ENCODE peak calls at places on chromosomes 12 and 14, in five cellular contexts. V, I, G, A and X are unnamed samples.

GRCh38 chr12:110998165-110998564 is 77.8 kb upstream of the MYL2 start:
- DNase-seq in I (no peak), V (no peak), G (no peak), A (no peak), X (no peak)

GRCh38 chr12:54658306-54659264 is 10.4 kb upstream of the DCD start:
- DNase-seq in I (peak), G (no peak), V (no peak), A (peak), X (no peak)

GRCh38 chr12:15830538-15830937 is 41.4 kb upstream of the EPS8 start:
- DNase-seq in I (no peak), A (peak), V (no peak), G (no peak), X (no peak)

GRCh38 chr12:11650697-11651281 is 1.3 kb downstream of the ETV6 start:
- DNase-seq in I (no peak), G (no peak), A (peak), V (no peak), X (no peak)

GRCh38 chr14:20730921-20731320 is 14.8 kb upstream of the EDDM3A start:
- DNase-seq in V (no peak), I (no peak), G (no peak), A (no peak), X (no peak)

GRCh38 chr12:88579572-88579940 is 715 bp downstream of the KITLG start:
- DNase-seq in G (no peak), V (peak), I (no peak), A (no peak), X (no peak)

GRCh38 chr12:99066726-99067125 is 421.6 kb downstream of the APAF1 start:
- DNase-seq in G (no peak), I (no peak), A (no peak), V (no peak), X (no peak)

GRCh38 chr12:51087818-51088217 is 4.4 kb upstream of the CSRNP2 start:
- DNase-seq in A (no peak), I (no peak), G (no peak), V (no peak), X (no peak)

GRCh38 chr12:2924019-2924418 is 33.3 kb downstream of the TULP3 start:
- DNase-seq in A (peak), V (no peak), I (no peak), G (no peak), X (no peak)

GRCh38 chr12:116551952-116552749 is 7.0 kb upstream of the MAP1LC3B2 start:
- DNase-seq in V (no peak), A (peak), I (no peak), G (no peak), X (no peak)

GRCh38 chr12:28190321-28191017 is at the start of gene CCDC91:
- DNase-seq in A (peak), V (peak), G (peak), I (peak), X (peak)

GRCh38 chr14:104296388-104297312 is 158.3 kb downstream of the KIF26A start:
- DNase-seq in G (no peak), I (no peak), A (peak), V (peak), X (no peak)

GRCh38 chr12:52267699-52268098 is 6.7 kb upstream of the KRT86 start:
- DNase-seq in I (no peak), V (no peak), A (no peak), G (no peak), X (no peak)

GRCh38 chr12:130335517-130336392 is 1.9 kb upstream of the PIWIL1 start:
- DNase-seq in A (peak), G (peak), V (no peak), I (no peak), X (peak)

GRCh38 chr14:91405241-91405721 is 12.3 kb downstream of the CCDC88C start:
- DNase-seq in G (no peak), V (no peak), I (peak), A (no peak), X (no peak)

GRCh38 chr14:34355584-34356266 is 106.3 kb downstream of the SPTSSA start:
- DNase-seq in V (no peak), G (no peak), A (peak), I (no peak), X (peak)

GRCh38 chr14:56474419-56475022 is 105.1 kb upstream of the TMEM260 start:
- DNase-seq in V (no peak), I (no peak), A (peak), G (peak), X (no peak)

GRCh38 chr12:29208935-29209701 is 60.0 kb downstream of the FAR2 start:
- DNase-seq in V (no peak), I (no peak), G (no peak), A (no peak), X (no peak)

GRCh38 chr12:128798543-128799341 is 25.0 kb downstream of the SLC15A4 start:
- DNase-seq in A (no peak), G (no peak), I (no peak), V (no peak), X (no peak)

GRCh38 chr14:77123381-77124344 is 17.9 kb downstream of the ZDHHC22 start:
- DNase-seq in I (no peak), A (no peak), G (no peak), V (peak), X (no peak)

GRCh38 chr14:68655961-68656360 is 136.9 kb downstream of the ZFP36L1 start:
- DNase-seq in A (no peak), G (no peak), V (no peak), I (no peak), X (no peak)

GRCh38 chr14:100749967-100750597 is 23.4 kb downstream of the DLK1 start:
- DNase-seq in V (no peak), A (no peak), I (no peak), G (no peak), X (no peak)

GRCh38 chr12:49567302-49567610 is 686 bp downstream of the MCRS1 start:
- DNase-seq in I (no peak), G (no peak), A (no peak), V (no peak), X (no peak)

GRCh38 chr12:18400186-18400585 is 138.9 kb downstream of the PIK3C2G start:
- DNase-seq in I (no peak), G (no peak), V (no peak), A (peak), X (no peak)

GRCh38 chr14:46651526-46652144 is at the start of gene RPL10L:
- DNase-seq in G (no peak), I (no peak), A (no peak), V (peak), X (no peak)

GRCh38 chr14:24673534-24674203 is 39.7 kb upstream of the GZMB start:
- DNase-seq in V (no peak), G (peak), A (no peak), I (peak), X (no peak)

GRCh38 chr14:99267871-99268775 is 3.9 kb downstream of the BCL11B start:
- DNase-seq in G (no peak), V (no peak), I (no peak), A (no peak), X (no peak)

GRCh38 chr12:18696971-18697602 is 40.7 kb downstream of the PLCZ1 start:
- DNase-seq in G (no peak), I (no peak), A (peak), V (no peak), X (no peak)

GRCh38 chr14:76328457-76329137 is 47.3 kb upstream of the ESRRB start:
- DNase-seq in I (no peak), A (no peak), V (no peak), G (no peak), X (no peak)

GRCh38 chr14:96889091-96889490 is 91.9 kb downstream of the VRK1 start:
- DNase-seq in I (no peak), G (no peak), A (no peak), V (no peak), X (no peak)

GRCh38 chr14:30966415-30967363 is 58.8 kb upstream of the AP4S1 start:
- DNase-seq in G (no peak), I (no peak), V (no peak), A (peak), X (no peak)

GRCh38 chr12:114240288-114240687 is 165.7 kb downstream of the TBX5 start:
- DNase-seq in A (no peak), G (no peak), I (no peak), V (no peak), X (no peak)

GRCh38 chr12:95318071-95318545 is 100.5 kb downstream of the VEZT start:
- DNase-seq in G (no peak), V (no peak), I (no peak), A (peak), X (no peak)

GRCh38 chr12:19837543-19837942 is 398.3 kb downstream of the AEBP2 start:
- DNase-seq in G (no peak), A (peak), I (no peak), V (no peak), X (no peak)

GRCh38 chr14:68361231-68361630 is 431.6 kb downstream of the ZFP36L1 start:
- DNase-seq in A (peak), I (no peak), V (no peak), G (no peak), X (peak)

GRCh38 chr12:18888062-18888461 is 150.1 kb downstream of the CAPZA3 start:
- DNase-seq in V (no peak), I (no peak), A (no peak), G (no peak), X (no peak)